ENCODE peak calls at places on chromosomes 7 and 10, in ten cellular contexts. K is activated CD4-positive, CD25-positive, alpha-beta regulatory T cell treated with anti-CD3 and anti-CD28 coated beads, Interleukin-2, amount 50 U/mL, for 72 hours; L is lower lobe of right lung; S is GM23248; R is putamen; V is posterior cingulate gyrus; N is naive thymus-derived CD8-positive, alpha-beta T cell; J is GM19239; E is NCI-H774; B is GM12891. A is an unnamed sample.

GRCh38 chr7:27412164-27412563 is 169.6 kb downstream of the EVX1 start:
- DNase-seq in N (no peak), S (no peak), B (no peak), L (no peak), V (no peak), K (no peak), J (no peak), E (no peak), R (no peak), A (no peak)

GRCh38 chr10:59387951-59388431 is 25.6 kb upstream of the FAM13C start:
- DNase-seq in V (no peak), J (no peak), S (peak; percentile 90), R (no peak), N (no peak), K (no peak), L (no peak), E (no peak), B (no peak), A (no peak)

GRCh38 chr7:39504963-39505362 is 61.2 kb upstream of the YAE1 start:
- DNase-seq in V (no peak), J (no peak), B (no peak), E (no peak), N (no peak), K (no peak), S (peak; percentile 30), R (no peak), L (no peak), A (no peak)

GRCh38 chr7:65731562-65732035 is 141.3 kb upstream of the VKORC1L1 start:
- DNase-seq in N (peak; percentile 16), B (no peak), L (peak; percentile 64), R (no peak), V (no peak), J (no peak), E (no peak), K (no peak), S (peak; percentile 8), A (peak; percentile 44)

GRCh38 chr10:119736220-119736619 is 10.4 kb downstream of the INPP5F start:
- DNase-seq in V (no peak), R (no peak), E (no peak), S (no peak), K (no peak), N (no peak), J (no peak), L (no peak), B (no peak), A (no peak)

GRCh38 chr7:36119005-36119711 is 33.9 kb upstream of the EEPD1 start:
- DNase-seq in L (no peak), J (no peak), K (no peak), R (no peak), B (no peak), E (peak; percentile 43), N (no peak), S (peak; percentile 96), V (no peak), A (no peak)

GRCh38 chr10:72080042-72081035 is 8.0 kb downstream of the SPOCK2 start:
- DNase-seq in N (no peak), L (peak; percentile 74), E (no peak), V (no peak), R (no peak), S (no peak), B (no peak), K (no peak), J (no peak), A (no peak)

GRCh38 chr7:95476072-95476845 is 9.5 kb upstream of the ASB4 start:
- DNase-seq in E (no peak), L (no peak), V (no peak), N (no peak), S (no peak), J (no peak), K (no peak), B (no peak), R (no peak), A (no peak)

GRCh38 chr10:18738835-18739234 is 79.6 kb downstream of the ARL5B start:
- DNase-seq in N (no peak), V (no peak), B (no peak), R (no peak), E (no peak), L (no peak), K (no peak), S (peak; percentile 92), J (no peak), A (no peak)

GRCh38 chr10:122139627-122140151 is 131.4 kb upstream of the BTBD16 start:
- DNase-seq in J (no peak), E (no peak), R (no peak), B (no peak), N (no peak), K (no peak), L (no peak), S (no peak), V (no peak), A (no peak)

GRCh38 chr10:72133517-72133916 is 45.2 kb upstream of the SPOCK2 start:
- DNase-seq in B (no peak), J (peak; percentile 57), E (no peak), N (no peak), V (no peak), R (no peak), L (no peak), K (no peak), S (peak; percentile 81), A (no peak)

GRCh38 chr7:126203185-126203584 is 1049.6 kb downstream of the GRM8 start:
- DNase-seq in K (no peak), E (no peak), R (no peak), N (no peak), V (no peak), J (no peak), S (no peak), B (no peak), L (no peak), A (no peak)

GRCh38 chr10:12780634-12781601 is 220.6 kb downstream of the CCDC3 start:
- DNase-seq in L (no peak), V (peak; percentile 94), B (no peak), S (no peak), J (no peak), K (no peak), R (peak; percentile 56), N (no peak), E (no peak), A (no peak)

GRCh38 chr7:142440219-142441073 is 182.6 kb upstream of the PRSS58 start:
- DNase-seq in L (no peak), B (no peak), E (no peak), S (peak; percentile 70), N (no peak), V (no peak), J (no peak), R (no peak), K (no peak), A (no peak)

GRCh38 chr7:156629873-156630272 is 10.7 kb upstream of the RNF32 start:
- DNase-seq in S (no peak), K (no peak), N (no peak), L (no peak), J (no peak), R (no peak), V (no peak), E (no peak), B (no peak), A (no peak)

GRCh38 chr10:24947304-24948097 is 4.9 kb downstream of the PRTFDC1 start:
- DNase-seq in B (no peak), V (no peak), L (no peak), N (no peak), K (no peak), S (peak; percentile 83), R (peak; percentile 83), E (no peak), J (no peak), A (no peak)

GRCh38 chr7:157004050-157004838 is 6.2 kb downstream of the MNX1 start:
- DNase-seq in E (no peak), K (no peak), V (peak; percentile 73), N (no peak), J (no peak), R (no peak), B (no peak), S (peak; percentile 65), L (no peak), A (no peak)

GRCh38 chr10:62610649-62611229 is 193.8 kb upstream of the ADO start:
- DNase-seq in R (peak; percentile 46), B (peak; percentile 78), N (peak; percentile 43), S (peak; percentile 68), V (peak; percentile 83), K (peak; percentile 55), J (peak; percentile 70), E (peak; percentile 34), L (peak; percentile 72), A (peak; percentile 61)

GRCh38 chr7:83824214-83824613 is 175.3 kb upstream of the SEMA3E start:
- DNase-seq in N (no peak), V (no peak), R (no peak), S (peak; percentile 50), L (no peak), B (no peak), E (no peak), K (no peak), J (no peak), A (no peak)

GRCh38 chr7:81611040-81611439 is 158.8 kb downstream of the HGF start:
- DNase-seq in N (no peak), S (no peak), J (no peak), R (no peak), V (peak; percentile 84), B (no peak), L (no peak), E (no peak), K (no peak), A (no peak)

GRCh38 chr10:23439452-23439919 is 611 bp downstream of the OTUD1 start:
- DNase-seq in B (no peak), V (peak; percentile 87), N (no peak), S (peak; percentile 61), R (no peak), E (no peak), J (peak; percentile 29), K (peak; percentile 59), L (no peak), A (peak; percentile 68)

GRCh38 chr10:6059506-6059905 is 2.7 kb downstream of the IL2RA start:
- DNase-seq in L (no peak), R (no peak), N (no peak), K (no peak), S (no peak), V (no peak), J (no peak), B (no peak), E (no peak), A (peak; percentile 26)

GRCh38 chr10:71747808-71748523 is 25.4 kb downstream of the VSIR start:
- DNase-seq in L (no peak), E (no peak), B (no peak), S (no peak), R (no peak), J (peak; percentile 56), V (peak; percentile 72), N (no peak), K (no peak), A (peak; percentile 59)

GRCh38 chr7:94423865-94424264 is 29.2 kb downstream of the COL1A2 start:
- DNase-seq in B (no peak), L (no peak), V (no peak), N (no peak), R (no peak), S (peak; percentile 90), K (no peak), E (no peak), J (no peak), A (no peak)

GRCh38 chr7:17486835-17487234 is 188.4 kb downstream of the AHR start:
- DNase-seq in V (no peak), K (no peak), L (no peak), B (no peak), S (no peak), N (no peak), R (no peak), E (no peak), J (no peak), A (no peak)

GRCh38 chr7:142797799-142798377 is 27.1 kb downstream of the PRSS2 start:
- DNase-seq in E (no peak), L (no peak), S (peak; percentile 23), V (no peak), J (no peak), N (no peak), K (no peak), B (no peak), R (no peak), A (peak; percentile 46)

GRCh38 chr10:88395677-88396076 is 187.4 kb downstream of the RNLS start:
- DNase-seq in B (no peak), E (no peak), K (no peak), R (no peak), N (no peak), L (no peak), V (no peak), S (peak; percentile 42), J (no peak), A (no peak)

GRCh38 chr7:118219157-118219512 is 5.4 kb upstream of the ANKRD7 start:
- DNase-seq in R (no peak), B (no peak), N (no peak), K (no peak), S (no peak), E (no peak), J (no peak), L (no peak), V (no peak), A (no peak)